ENCODE peak calls at places on chromosomes 1 and 21, in four cellular contexts. F is fibroblast of lung, X is OCI-LY7, G is tibial artery. W is an unnamed sample.

GRCh38 chr1:116572771-116573170 is 1.9 kb upstream of the CD58 start:
- DNase-seq in G (no peak), F (peak; percentile 18), X (no peak), W (no peak)

GRCh38 chr1:47023268-47024137 is at the start of gene CYP4X1:
- DNase-seq in X (no peak), F (peak; percentile 6), G (peak; percentile 78), W (no peak)

GRCh38 chr1:3188150-3188971 is 119.4 kb downstream of the PRDM16 start:
- DNase-seq in X (no peak), G (peak; percentile 83), F (no peak), W (no peak)

GRCh38 chr1:40976952-40977690 is 2.4 kb upstream of the CTPS1 start:
- DNase-seq in F (peak; percentile 94), G (no peak), X (no peak), W (no peak)

GRCh38 chr1:22763479-22764200 is 53.0 kb downstream of the EPHB2 start:
- DNase-seq in F (no peak), X (no peak), G (no peak), W (no peak)

GRCh38 chr1:62198069-62198780 is 3.6 kb downstream of the L1TD1 start:
- DNase-seq in G (no peak), X (no peak), F (no peak), W (no peak)

GRCh38 chr1:56837244-56837926 is 17.2 kb upstream of the C8A start:
- DNase-seq in F (no peak), X (no peak), G (no peak), W (no peak)

GRCh38 chr1:196960854-196961253 is 16.5 kb upstream of the CFHR5 start:
- DNase-seq in X (no peak), G (no peak), F (no peak), W (no peak)

GRCh38 chr1:227782226-227782625 is 33.2 kb upstream of the PRSS38 start:
- DNase-seq in F (no peak), X (no peak), G (peak; percentile 37), W (no peak)

GRCh38 chr1:16293568-16293967 is 56.6 kb upstream of the CPLANE2 start:
- DNase-seq in X (no peak), F (no peak), G (no peak), W (no peak)

GRCh38 chr1:73910466-73910865 is 287.5 kb downstream of the LRRIQ3 start:
- DNase-seq in F (peak; percentile 47), X (no peak), G (no peak), W (no peak)

GRCh38 chr1:108190686-108191416 is 9.3 kb downstream of the SLC25A24 start:
- DNase-seq in F (no peak), X (peak; percentile 4), G (no peak), W (no peak)

GRCh38 chr1:201614262-201615015 is 75.5 kb downstream of the NAV1 start:
- DNase-seq in G (no peak), X (no peak), F (no peak), W (no peak)

GRCh38 chr1:208835781-208836180 is 591.6 kb upstream of the PLXNA2 start:
- DNase-seq in G (no peak), X (no peak), F (no peak), W (no peak)

GRCh38 chr1:31102501-31102950 is 37.0 kb upstream of the PUM1 start:
- DNase-seq in G (no peak), X (no peak), F (peak; percentile 65), W (no peak)

GRCh38 chr1:6444377-6444776 is 19.8 kb downstream of the ESPN start:
- DNase-seq in G (no peak), X (no peak), F (no peak), W (no peak)

GRCh38 chr1:111214086-111214801 is 13.3 kb upstream of the CHI3L2 start:
- DNase-seq in F (peak; percentile 26), X (peak; percentile 83), G (no peak), W (peak; percentile 69)

GRCh38 chr1:31230378-31230777 is 9.3 kb downstream of the NKAIN1 start:
- DNase-seq in F (no peak), X (no peak), G (no peak), W (no peak)

GRCh38 chr1:18400347-18401102 is 80.2 kb upstream of the KLHDC7A start:
- DNase-seq in G (no peak), F (no peak), X (no peak), W (no peak)
- H3K4me3 ChIP-seq in G (no peak overlapping the region), F (no peak overlapping the region), X (no peak overlapping the region), W (no peak overlapping the region)

GRCh38 chr1:229203030-229203751 is 67.7 kb upstream of the RAB4A start:
- DNase-seq in G (no peak), F (peak; percentile 60), X (peak; percentile 31), W (no peak)

GRCh38 chr1:229199892-229200291 is 71.0 kb upstream of the RAB4A start:
- DNase-seq in X (no peak), G (no peak), F (no peak), W (peak; percentile 8)

GRCh38 chr1:229196404-229197224 is 74.3 kb upstream of the RAB4A start:
- DNase-seq in X (no peak), F (no peak), G (no peak), W (no peak)

GRCh38 chr1:229197225-229197677 is 73.7 kb upstream of the RAB4A start:
- DNase-seq in F (no peak), X (no peak), G (no peak), W (no peak)

DNA sequence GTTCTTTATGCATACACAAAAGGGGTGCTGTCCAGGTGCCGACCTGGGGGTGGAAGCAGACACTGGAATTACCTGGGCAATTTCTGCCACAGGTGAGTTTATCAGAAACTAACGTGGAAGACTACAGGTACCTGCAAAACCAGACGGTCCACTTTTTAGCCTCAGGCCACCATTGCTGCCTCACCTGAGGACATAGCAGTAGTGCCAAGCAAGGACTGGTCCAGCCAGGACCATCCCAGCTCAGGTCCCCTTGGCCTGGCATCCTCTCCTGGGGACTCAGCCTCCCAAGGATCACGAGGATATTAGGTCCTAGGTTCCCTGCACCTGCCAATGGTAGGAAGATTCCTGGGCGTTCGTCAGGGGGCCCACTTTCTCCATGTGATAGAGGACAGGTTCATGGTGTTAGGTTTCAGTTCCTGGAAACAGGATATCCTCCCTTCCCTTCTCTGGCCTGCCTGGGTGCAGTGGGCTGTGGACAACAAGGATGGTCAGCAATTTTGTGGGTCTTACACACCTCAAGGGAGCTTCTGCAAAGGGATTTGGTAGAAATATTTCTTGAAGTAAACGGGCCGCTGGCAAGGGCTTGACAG is 71.6 kb upstream of the RAB4A start:
- DNase-seq in F (no peak), G (no peak), X (no peak), W (no peak)
- H3K4me3 ChIP-seq in F (no peak overlapping the region), G (no peak overlapping the region), X (no peak overlapping the region), W (peak overlapping the region; percentile 60)

GRCh38 chr21:14119038-14119437 is 91.7 kb downstream of the LIPI start:
- DNase-seq in G (no peak), X (no peak), F (no peak), W (no peak)
- H3K4me3 ChIP-seq in G (no peak overlapping the region), X (no peak overlapping the region), F (no peak overlapping the region), W (no peak overlapping the region)

DNA sequence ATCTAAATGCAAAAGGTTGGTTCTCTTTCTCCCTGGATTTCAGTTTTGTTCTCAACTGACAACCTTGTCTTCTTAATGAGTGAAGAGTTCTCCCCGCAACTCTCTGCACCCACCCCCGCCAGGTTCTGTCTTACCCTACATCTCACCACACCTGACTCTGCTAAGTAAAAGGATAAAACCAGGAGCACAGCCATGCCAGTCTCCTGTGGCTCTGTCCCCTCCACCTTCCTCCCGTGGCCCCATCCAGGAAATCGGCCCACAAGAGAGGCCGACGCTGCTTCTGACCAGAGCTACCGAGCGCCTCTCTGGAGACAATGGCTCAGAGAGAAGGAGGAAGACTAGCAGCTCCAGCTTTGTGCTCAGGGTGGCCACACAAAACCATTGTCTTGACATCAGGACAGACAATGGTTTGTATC is 72.3 kb downstream of the PLEKHA6 start:
- DNase-seq in G (no peak), F (no peak), X (no peak), W (no peak)
- H3K4me3 ChIP-seq in G (no peak overlapping the region), F (no peak overlapping the region), X (no peak overlapping the region), W (no peak overlapping the region)

DNA sequence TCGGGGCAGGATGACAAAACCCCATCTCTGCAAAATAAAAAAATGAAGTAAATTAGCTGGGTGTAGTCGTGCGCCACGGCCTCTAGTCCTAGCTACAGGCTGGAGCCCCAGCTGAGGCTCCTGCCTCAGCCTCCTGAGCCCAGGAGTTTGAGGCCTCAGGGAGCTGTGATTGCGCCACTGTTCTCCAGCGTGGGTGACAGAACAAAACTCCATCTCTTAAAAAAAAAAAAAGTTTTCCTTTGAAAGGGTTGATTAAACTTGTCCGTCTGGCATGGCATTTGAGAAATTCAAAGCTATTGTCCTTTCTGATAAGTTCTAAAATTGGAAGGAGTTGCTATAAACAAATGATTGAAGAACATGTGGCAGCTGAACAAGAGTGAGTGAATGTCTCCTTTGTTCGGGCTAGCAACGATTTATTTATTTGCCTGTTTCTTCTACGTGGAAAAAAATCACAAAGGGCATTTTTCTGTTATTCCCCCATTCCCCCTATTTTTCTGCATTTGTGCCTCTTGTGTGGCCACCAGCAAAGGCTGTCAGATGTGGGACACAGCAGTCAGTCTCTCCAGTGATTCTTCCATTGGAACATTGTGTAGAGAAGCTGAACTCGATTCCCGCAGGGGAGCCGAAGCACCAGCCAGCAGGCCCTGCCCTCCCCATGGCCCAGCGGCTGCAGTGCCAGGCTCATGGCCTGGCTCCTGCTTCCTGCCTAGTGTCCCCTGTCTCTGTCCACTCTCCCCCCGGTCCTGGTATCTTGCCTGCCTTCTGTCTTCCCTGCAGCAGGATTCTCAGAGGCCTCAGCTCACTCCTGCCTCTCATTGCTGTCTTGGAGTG is 21.5 kb upstream of the PWP2 start:
- DNase-seq in F (no peak), X (no peak), G (no peak), W (no peak)
- H3K4me3 ChIP-seq in F (no peak overlapping the region), X (no peak overlapping the region), G (no peak overlapping the region), W (no peak overlapping the region)

GRCh38 chr1:156661932-156662587 is 15.1 kb downstream of the NES start:
- DNase-seq in F (peak; percentile 67), G (no peak), X (peak; percentile 47), W (no peak)
- H3K4me3 ChIP-seq in F (no peak overlapping the region), G (no peak overlapping the region), X (no peak overlapping the region), W (no peak overlapping the region)

GRCh38 chr1:247107694-247108093 is 3.5 kb upstream of the ZNF669 start:
- DNase-seq in G (no peak), F (no peak), X (no peak), W (no peak)

GRCh38 chr1:247105966-247106365 is 1.8 kb upstream of the ZNF669 start:
- DNase-seq in F (no peak), G (no peak), X (no peak), W (no peak)

GRCh38 chr1:247103777-247104591 is at the start of gene ZNF669:
- DNase-seq in F (peak; percentile 95), G (peak; percentile 98), X (peak; percentile 98), W (peak; percentile 87)

GRCh38 chr1:247102381-247102780 is 1.8 kb downstream of the ZNF669 start:
- DNase-seq in X (no peak), F (peak; percentile 57), G (no peak), W (no peak)

DNA sequence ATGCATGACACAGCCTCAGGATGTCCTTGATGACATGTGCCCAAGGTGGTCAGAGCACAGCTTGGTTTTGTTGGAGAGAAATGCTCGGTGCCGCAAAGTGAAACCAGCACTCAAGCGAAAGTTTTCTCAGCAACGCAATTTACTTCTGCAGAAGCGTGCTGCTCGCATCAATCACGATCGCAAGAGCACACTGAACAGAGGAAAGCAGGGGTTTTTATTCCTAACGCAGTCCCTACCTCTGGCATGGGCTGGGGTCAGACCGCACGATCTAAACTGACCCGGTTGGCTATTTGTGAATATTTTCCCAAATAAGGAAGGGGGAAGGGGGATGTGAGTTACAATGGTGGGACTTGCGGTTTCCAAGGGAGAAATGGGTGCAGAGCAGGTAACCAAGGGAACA is 809 bp upstream of the ZNF669 start:
- DNase-seq in X (no peak), G (no peak), F (no peak), W (no peak)
- H3K4me3 ChIP-seq in X (peak overlapping the region; percentile 99), G (peak overlapping the region; percentile 79), F (peak overlapping the region; percentile 32), W (peak overlapping the region; percentile 89)

W was measured in CD4-positive, CD25-positive, alpha-beta regulatory T cell.